ENCODE peak calls at places on chromosome 1, in nine cellular contexts. One of them, this sample, is unnamed.

GRCh38 chr1:184494929-184495328 is 108.1 kb downstream of the C1orf21 start:
- DNase-seq in germinal center: no peak
- DNase-seq in NAMALWA: no peak
- DNase-seq in fibroblast of pulmonary artery: no peak
- DNase-seq in HFFc6: no peak
- DNase-seq in fibroblast of the conjunctiva: no peak
- DNase-seq in WTC11: no peak
- DNase-seq in H4: no peak
- DNase-seq in NCI-H1417: no peak
- DNase-seq in this sample: no peak

GRCh38 chr1:205923663-205924435 is 19.4 kb downstream of the SLC26A9 start:
- DNase-seq in germinal center: no peak
- DNase-seq in NAMALWA: no peak
- DNase-seq in fibroblast of pulmonary artery: no peak
- DNase-seq in HFFc6: no peak
- DNase-seq in fibroblast of the conjunctiva: no peak
- DNase-seq in WTC11: no peak
- DNase-seq in H4: no peak
- DNase-seq in NCI-H1417: no peak
- DNase-seq in this sample: no peak

GRCh38 chr1:65165269-65166002 is 17.4 kb downstream of the AK4 start:
- DNase-seq in germinal center: no peak
- DNase-seq in NAMALWA: peak
- DNase-seq in fibroblast of pulmonary artery: no peak
- DNase-seq in HFFc6: no peak
- DNase-seq in fibroblast of the conjunctiva: no peak
- DNase-seq in WTC11: no peak
- DNase-seq in H4: peak
- DNase-seq in NCI-H1417: no peak
- DNase-seq in this sample: peak

GRCh38 chr1:179873366-179873978 is 4.1 kb downstream of the TOR1AIP2 start:
- DNase-seq in germinal center: no peak
- DNase-seq in NAMALWA: no peak
- DNase-seq in fibroblast of pulmonary artery: no peak
- DNase-seq in HFFc6: no peak
- DNase-seq in fibroblast of the conjunctiva: no peak
- DNase-seq in WTC11: no peak
- DNase-seq in H4: no peak
- DNase-seq in NCI-H1417: no peak
- DNase-seq in this sample: no peak

GRCh38 chr1:81664341-81664740 is 136.4 kb upstream of the ADGRL2 start:
- DNase-seq in germinal center: no peak
- DNase-seq in NAMALWA: no peak
- DNase-seq in fibroblast of pulmonary artery: peak
- DNase-seq in HFFc6: peak
- DNase-seq in fibroblast of the conjunctiva: peak
- DNase-seq in WTC11: no peak
- DNase-seq in H4: no peak
- DNase-seq in NCI-H1417: no peak
- DNase-seq in this sample: no peak

GRCh38 chr1:109901106-109901505 is 9.5 kb upstream of the CSF1 start:
- DNase-seq in germinal center: no peak
- DNase-seq in NAMALWA: no peak
- DNase-seq in fibroblast of pulmonary artery: no peak
- DNase-seq in HFFc6: no peak
- DNase-seq in fibroblast of the conjunctiva: no peak
- DNase-seq in WTC11: no peak
- DNase-seq in H4: no peak
- DNase-seq in NCI-H1417: no peak
- DNase-seq in this sample: no peak

GRCh38 chr1:9652379-9653194 is 1.1 kb downstream of the PIK3CD start:
- DNase-seq in germinal center: peak
- DNase-seq in NAMALWA: peak
- DNase-seq in fibroblast of pulmonary artery: peak
- DNase-seq in HFFc6: no peak
- DNase-seq in fibroblast of the conjunctiva: no peak
- DNase-seq in WTC11: peak
- DNase-seq in H4: no peak
- DNase-seq in NCI-H1417: no peak
- DNase-seq in this sample: peak

GRCh38 chr1:1969505-1969900 is 34.1 kb downstream of the CFAP74 start:
- DNase-seq in germinal center: no peak
- DNase-seq in NAMALWA: no peak
- DNase-seq in fibroblast of pulmonary artery: no peak
- DNase-seq in HFFc6: no peak
- DNase-seq in fibroblast of the conjunctiva: no peak
- DNase-seq in WTC11: no peak
- DNase-seq in H4: no peak
- DNase-seq in NCI-H1417: no peak
- DNase-seq in this sample: no peak

GRCh38 chr1:230276401-230276800 is 149.7 kb downstream of the PGBD5 start:
- DNase-seq in germinal center: no peak
- DNase-seq in NAMALWA: no peak
- DNase-seq in fibroblast of pulmonary artery: no peak
- DNase-seq in HFFc6: no peak
- DNase-seq in fibroblast of the conjunctiva: no peak
- DNase-seq in WTC11: peak
- DNase-seq in H4: no peak
- DNase-seq in NCI-H1417: no peak
- DNase-seq in this sample: no peak

GRCh38 chr1:211532086-211532439 is 40.1 kb upstream of the RD3 start:
- DNase-seq in germinal center: no peak
- DNase-seq in NAMALWA: no peak
- DNase-seq in fibroblast of pulmonary artery: no peak
- DNase-seq in HFFc6: no peak
- DNase-seq in fibroblast of the conjunctiva: no peak
- DNase-seq in WTC11: no peak
- DNase-seq in H4: no peak
- DNase-seq in NCI-H1417: no peak
- DNase-seq in this sample: no peak

GRCh38 chr1:37323486-37324377 is 150.6 kb upstream of the ZC3H12A start:
- DNase-seq in germinal center: peak
- DNase-seq in NAMALWA: peak
- DNase-seq in fibroblast of pulmonary artery: peak
- DNase-seq in HFFc6: no peak
- DNase-seq in fibroblast of the conjunctiva: no peak
- DNase-seq in WTC11: peak
- DNase-seq in H4: no peak
- DNase-seq in NCI-H1417: peak
- DNase-seq in this sample: peak

GRCh38 chr1:246750752-246751151 is 26.5 kb downstream of the SCCPDH start:
- DNase-seq in germinal center: no peak
- DNase-seq in NAMALWA: no peak
- DNase-seq in fibroblast of pulmonary artery: no peak
- DNase-seq in HFFc6: no peak
- DNase-seq in fibroblast of the conjunctiva: no peak
- DNase-seq in WTC11: no peak
- DNase-seq in H4: no peak
- DNase-seq in NCI-H1417: no peak
- DNase-seq in this sample: no peak

GRCh38 chr1:30336550-30337426 is 386.6 kb downstream of the MATN1 start:
- DNase-seq in germinal center: no peak
- DNase-seq in NAMALWA: no peak
- DNase-seq in fibroblast of pulmonary artery: no peak
- DNase-seq in HFFc6: no peak
- DNase-seq in fibroblast of the conjunctiva: no peak
- DNase-seq in WTC11: no peak
- DNase-seq in H4: no peak
- DNase-seq in NCI-H1417: no peak
- DNase-seq in this sample: no peak

GRCh38 chr1:182357913-182358312 is 33.7 kb downstream of the GLUL start:
- DNase-seq in germinal center: no peak
- DNase-seq in NAMALWA: no peak
- DNase-seq in fibroblast of pulmonary artery: no peak
- DNase-seq in HFFc6: no peak
- DNase-seq in fibroblast of the conjunctiva: no peak
- DNase-seq in WTC11: no peak
- DNase-seq in H4: no peak
- DNase-seq in NCI-H1417: peak
- DNase-seq in this sample: no peak

GRCh38 chr1:219666242-219666641 is 53.3 kb upstream of the ZC3H11B start:
- DNase-seq in germinal center: no peak
- DNase-seq in NAMALWA: no peak
- DNase-seq in fibroblast of pulmonary artery: peak
- DNase-seq in HFFc6: no peak
- DNase-seq in fibroblast of the conjunctiva: peak
- DNase-seq in WTC11: no peak
- DNase-seq in H4: no peak
- DNase-seq in NCI-H1417: no peak
- DNase-seq in this sample: no peak

GRCh38 chr1:25658791-25659431 is 42.3 kb downstream of the MAN1C1 start:
- DNase-seq in germinal center: no peak
- DNase-seq in NAMALWA: no peak
- DNase-seq in fibroblast of pulmonary artery: peak
- DNase-seq in HFFc6: no peak
- DNase-seq in fibroblast of the conjunctiva: no peak
- DNase-seq in WTC11: no peak
- DNase-seq in H4: no peak
- DNase-seq in NCI-H1417: no peak
- DNase-seq in this sample: peak

GRCh38 chr1:18681423-18681835 is 50.8 kb downstream of the PAX7 start:
- DNase-seq in germinal center: peak
- DNase-seq in NAMALWA: peak
- DNase-seq in fibroblast of pulmonary artery: peak
- DNase-seq in HFFc6: peak
- DNase-seq in fibroblast of the conjunctiva: no peak
- DNase-seq in WTC11: no peak
- DNase-seq in H4: peak
- DNase-seq in NCI-H1417: peak
- DNase-seq in this sample: peak

GRCh38 chr1:11569954-11570353 is 84.3 kb downstream of the FBXO2 start:
- DNase-seq in germinal center: no peak
- DNase-seq in NAMALWA: no peak
- DNase-seq in fibroblast of pulmonary artery: no peak
- DNase-seq in HFFc6: no peak
- DNase-seq in fibroblast of the conjunctiva: no peak
- DNase-seq in WTC11: no peak
- DNase-seq in H4: no peak
- DNase-seq in NCI-H1417: no peak
- DNase-seq in this sample: no peak

GRCh38 chr1:9700340-9700739 is 48.8 kb downstream of the PIK3CD start:
- DNase-seq in germinal center: no peak
- DNase-seq in NAMALWA: no peak
- DNase-seq in fibroblast of pulmonary artery: peak
- DNase-seq in HFFc6: peak
- DNase-seq in fibroblast of the conjunctiva: no peak
- DNase-seq in WTC11: no peak
- DNase-seq in H4: no peak
- DNase-seq in NCI-H1417: no peak
- DNase-seq in this sample: no peak

GRCh38 chr1:20070357-20070756 is 363 bp downstream of the PLA2G5 start:
- DNase-seq in germinal center: no peak
- DNase-seq in NAMALWA: no peak
- DNase-seq in fibroblast of pulmonary artery: no peak
- DNase-seq in HFFc6: no peak
- DNase-seq in fibroblast of the conjunctiva: no peak
- DNase-seq in WTC11: no peak
- DNase-seq in H4: no peak
- DNase-seq in NCI-H1417: no peak
- DNase-seq in this sample: no peak

GRCh38 chr1:185864331-185864730 is 130.1 kb downstream of the HMCN1 start:
- DNase-seq in germinal center: no peak
- DNase-seq in NAMALWA: no peak
- DNase-seq in fibroblast of pulmonary artery: no peak
- DNase-seq in HFFc6: no peak
- DNase-seq in fibroblast of the conjunctiva: no peak
- DNase-seq in WTC11: no peak
- DNase-seq in H4: no peak
- DNase-seq in NCI-H1417: no peak
- DNase-seq in this sample: no peak

GRCh38 chr1:33650708-33651107 is 178.3 kb downstream of the ZSCAN20 start:
- DNase-seq in germinal center: no peak
- DNase-seq in NAMALWA: no peak
- DNase-seq in fibroblast of pulmonary artery: no peak
- DNase-seq in HFFc6: no peak
- DNase-seq in fibroblast of the conjunctiva: no peak
- DNase-seq in WTC11: no peak
- DNase-seq in H4: no peak
- DNase-seq in NCI-H1417: no peak
- DNase-seq in this sample: no peak